ENCODE peak calls at places on chromosomes 7 and 10, in five cellular contexts. One of them, this sample, is unnamed.

GRCh38 chr7:129188372-129188891 is at the start of gene SMO:
- DNase-seq in fibroblast of pulmonary artery: peak
- DNase-seq in HCT116: no peak
- DNase-seq in upper lobe of left lung: no peak
- DNase-seq in progenitor cell of endocrine pancreas: peak
- DNase-seq in this sample: peak

GRCh38 chr10:110129490-110129889 is 77.9 kb upstream of the MXI1 start:
- DNase-seq in HCT116: no peak
- DNase-seq in upper lobe of left lung: no peak
- DNase-seq in progenitor cell of endocrine pancreas: no peak
- DNase-seq in fibroblast of pulmonary artery: no peak
- DNase-seq in this sample: no peak

GRCh38 chr10:62852961-62853702 is 37.0 kb upstream of the EGR2 start:
- DNase-seq in fibroblast of pulmonary artery: no peak
- DNase-seq in HCT116: no peak
- DNase-seq in upper lobe of left lung: no peak
- DNase-seq in progenitor cell of endocrine pancreas: no peak
- DNase-seq in this sample: no peak

GRCh38 chr10:92755725-92756124 is 66.0 kb downstream of the HHEX start:
- DNase-seq in fibroblast of pulmonary artery: peak
- DNase-seq in upper lobe of left lung: no peak
- DNase-seq in progenitor cell of endocrine pancreas: no peak
- DNase-seq in HCT116: no peak
- DNase-seq in this sample: no peak

GRCh38 chr7:885893-886625 is 9.7 kb downstream of the GET4 start:
- DNase-seq in upper lobe of left lung: no peak
- DNase-seq in HCT116: no peak
- DNase-seq in fibroblast of pulmonary artery: no peak
- DNase-seq in progenitor cell of endocrine pancreas: no peak
- DNase-seq in this sample: no peak

GRCh38 chr7:82859106-82859850 is 303.4 kb downstream of the PCLO start:
- DNase-seq in upper lobe of left lung: no peak
- DNase-seq in HCT116: no peak
- DNase-seq in fibroblast of pulmonary artery: peak
- DNase-seq in progenitor cell of endocrine pancreas: no peak
- DNase-seq in this sample: no peak

GRCh38 chr7:3439333-3440030 is 138.4 kb downstream of the SDK1 start:
- DNase-seq in upper lobe of left lung: no peak
- DNase-seq in progenitor cell of endocrine pancreas: no peak
- DNase-seq in fibroblast of pulmonary artery: peak
- DNase-seq in HCT116: no peak
- DNase-seq in this sample: no peak

GRCh38 chr10:61000769-61001730 is 57.1 kb upstream of the RHOBTB1 start:
- DNase-seq in fibroblast of pulmonary artery: peak
- DNase-seq in HCT116: no peak
- DNase-seq in progenitor cell of endocrine pancreas: peak
- DNase-seq in upper lobe of left lung: no peak
- DNase-seq in this sample: peak

GRCh38 chr10:101244321-101245050 is 15.2 kb upstream of the LBX1 start:
- DNase-seq in progenitor cell of endocrine pancreas: no peak
- DNase-seq in fibroblast of pulmonary artery: peak
- DNase-seq in upper lobe of left lung: no peak
- DNase-seq in HCT116: peak
- DNase-seq in this sample: no peak

GRCh38 chr10:134743-135600 is at the start of gene ZMYND11:
- DNase-seq in fibroblast of pulmonary artery: peak
- DNase-seq in upper lobe of left lung: peak
- DNase-seq in HCT116: no peak
- DNase-seq in progenitor cell of endocrine pancreas: peak
- DNase-seq in this sample: peak

GRCh38 chr10:128000660-128001059 is 93.8 kb downstream of the PTPRE start:
- DNase-seq in fibroblast of pulmonary artery: no peak
- DNase-seq in HCT116: no peak
- DNase-seq in upper lobe of left lung: peak
- DNase-seq in progenitor cell of endocrine pancreas: no peak
- DNase-seq in this sample: no peak

GRCh38 chr7:30117886-30118285 is 16.9 kb upstream of the MTURN start:
- DNase-seq in upper lobe of left lung: no peak
- DNase-seq in HCT116: no peak
- DNase-seq in fibroblast of pulmonary artery: no peak
- DNase-seq in progenitor cell of endocrine pancreas: no peak
- DNase-seq in this sample: no peak

GRCh38 chr7:30115709-30116297 is 19.0 kb upstream of the MTURN start:
- DNase-seq in HCT116: no peak
- DNase-seq in upper lobe of left lung: no peak
- DNase-seq in progenitor cell of endocrine pancreas: no peak
- DNase-seq in fibroblast of pulmonary artery: no peak
- DNase-seq in this sample: no peak

GRCh38 chr7:30116771-30117170 is 18.0 kb upstream of the MTURN start:
- DNase-seq in upper lobe of left lung: no peak
- DNase-seq in fibroblast of pulmonary artery: peak
- DNase-seq in HCT116: no peak
- DNase-seq in progenitor cell of endocrine pancreas: no peak
- DNase-seq in this sample: no peak

GRCh38 chr7:30114536-30115258 is 20.1 kb upstream of the MTURN start:
- DNase-seq in fibroblast of pulmonary artery: no peak
- DNase-seq in upper lobe of left lung: no peak
- DNase-seq in progenitor cell of endocrine pancreas: no peak
- DNase-seq in HCT116: no peak
- DNase-seq in this sample: no peak

DNA sequence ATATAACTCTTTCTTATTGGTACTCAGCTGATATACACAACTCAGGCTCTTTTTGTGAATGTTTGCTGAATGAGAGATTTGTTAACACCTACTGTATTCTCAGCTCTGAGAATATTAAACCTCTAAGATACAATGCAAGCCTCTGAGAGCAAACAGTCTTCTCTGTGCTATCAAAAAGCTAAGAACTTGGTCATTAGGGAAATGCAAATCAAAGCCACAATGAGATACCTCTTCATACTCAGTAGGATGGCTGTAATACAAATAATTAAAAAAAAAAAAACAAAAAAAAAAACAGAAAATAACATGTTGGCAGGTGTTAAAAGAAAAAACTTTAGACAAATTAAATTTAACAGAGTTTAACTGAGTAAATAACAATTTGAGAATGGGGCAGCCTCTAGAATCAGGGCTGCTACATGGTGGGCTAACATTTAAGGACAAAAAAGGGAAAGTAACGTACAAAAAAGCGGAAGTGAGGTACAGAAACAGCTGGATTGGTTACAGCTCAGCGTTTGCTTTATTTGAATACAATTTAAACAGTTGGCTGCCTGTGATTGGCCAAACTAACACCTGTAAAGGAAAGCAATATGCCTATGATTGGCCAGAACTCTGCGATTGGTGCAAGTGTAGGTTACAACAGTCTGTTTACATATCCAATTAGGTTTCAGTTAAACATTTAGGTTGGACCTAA is 14.8 kb upstream of the MTURN start:
- DNase-seq in upper lobe of left lung: no peak
- DNase-seq in fibroblast of pulmonary artery: no peak
- DNase-seq in HCT116: no peak
- DNase-seq in progenitor cell of endocrine pancreas: no peak
- DNase-seq in this sample: no peak
- TF ChIP-seq CTCF in upper lobe of left lung: no peak
- TF ChIP-seq CTCF in fibroblast of pulmonary artery: no peak
- TF ChIP-seq CTCF in HCT116: no peak
- TF ChIP-seq CTCF in progenitor cell of endocrine pancreas: no peak
- TF ChIP-seq CTCF in this sample: no peak

GRCh38 chr7:127252736-127253288 is at the start of gene GRM8:
- DNase-seq in upper lobe of left lung: no peak
- DNase-seq in fibroblast of pulmonary artery: peak
- DNase-seq in HCT116: no peak
- DNase-seq in progenitor cell of endocrine pancreas: peak
- DNase-seq in this sample: peak

GRCh38 chr7:127251458-127252379 is 1.0 kb downstream of the GRM8 start:
- DNase-seq in progenitor cell of endocrine pancreas: no peak
- DNase-seq in HCT116: no peak
- DNase-seq in upper lobe of left lung: no peak
- DNase-seq in fibroblast of pulmonary artery: no peak
- DNase-seq in this sample: peak

GRCh38 chr7:127252380-127252718 is 392 bp downstream of the GRM8 start:
- DNase-seq in HCT116: no peak
- DNase-seq in progenitor cell of endocrine pancreas: no peak
- DNase-seq in fibroblast of pulmonary artery: no peak
- DNase-seq in upper lobe of left lung: no peak
- DNase-seq in this sample: no peak

GRCh38 chr7:127251048-127251451 is 1.7 kb downstream of the GRM8 start:
- DNase-seq in fibroblast of pulmonary artery: no peak
- DNase-seq in upper lobe of left lung: no peak
- DNase-seq in progenitor cell of endocrine pancreas: no peak
- DNase-seq in HCT116: no peak
- DNase-seq in this sample: no peak

DNA sequence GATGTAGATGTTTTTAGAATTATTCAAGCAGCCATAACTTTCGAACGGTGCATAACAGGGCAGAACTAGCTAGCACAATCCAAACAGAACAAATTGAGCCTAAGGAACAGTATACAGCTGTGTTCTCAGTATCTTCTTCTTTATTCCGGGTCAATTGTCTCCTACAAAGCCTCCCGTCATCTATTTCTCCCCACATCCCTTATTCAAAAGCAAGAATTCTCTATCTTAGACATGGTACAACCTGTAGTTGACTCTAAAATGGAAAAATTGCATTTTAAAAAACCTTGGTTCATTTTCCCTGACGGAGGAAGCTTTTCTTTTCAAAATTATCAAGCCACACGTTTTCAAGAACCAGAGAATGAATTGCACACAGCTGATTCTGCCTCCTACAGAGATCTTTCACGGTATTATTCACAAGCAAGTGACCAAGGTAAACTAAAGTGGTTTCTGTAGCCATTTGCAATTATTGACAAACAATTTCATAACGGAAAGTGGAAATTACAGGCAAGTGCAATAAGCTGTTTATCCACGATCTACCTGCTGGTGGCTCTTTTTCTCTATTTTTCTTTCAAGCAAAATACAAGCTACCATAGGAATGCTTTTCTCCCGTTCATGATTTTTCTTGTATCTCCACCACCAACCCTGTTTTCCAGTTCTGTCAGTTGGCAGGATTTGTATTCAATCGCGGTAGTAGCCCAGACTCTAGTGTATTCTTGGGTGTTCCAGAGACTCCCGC is 2.3 kb downstream of the GRM8 start:
- DNase-seq in progenitor cell of endocrine pancreas: no peak
- DNase-seq in upper lobe of left lung: no peak
- DNase-seq in fibroblast of pulmonary artery: peak
- DNase-seq in HCT116: no peak
- DNase-seq in this sample: no peak
- TF ChIP-seq CTCF in progenitor cell of endocrine pancreas: no peak
- TF ChIP-seq CTCF in upper lobe of left lung: no peak
- TF ChIP-seq CTCF in fibroblast of pulmonary artery: no peak
- TF ChIP-seq CTCF in HCT116: no peak
- TF ChIP-seq CTCF in this sample: no peak

DNA sequence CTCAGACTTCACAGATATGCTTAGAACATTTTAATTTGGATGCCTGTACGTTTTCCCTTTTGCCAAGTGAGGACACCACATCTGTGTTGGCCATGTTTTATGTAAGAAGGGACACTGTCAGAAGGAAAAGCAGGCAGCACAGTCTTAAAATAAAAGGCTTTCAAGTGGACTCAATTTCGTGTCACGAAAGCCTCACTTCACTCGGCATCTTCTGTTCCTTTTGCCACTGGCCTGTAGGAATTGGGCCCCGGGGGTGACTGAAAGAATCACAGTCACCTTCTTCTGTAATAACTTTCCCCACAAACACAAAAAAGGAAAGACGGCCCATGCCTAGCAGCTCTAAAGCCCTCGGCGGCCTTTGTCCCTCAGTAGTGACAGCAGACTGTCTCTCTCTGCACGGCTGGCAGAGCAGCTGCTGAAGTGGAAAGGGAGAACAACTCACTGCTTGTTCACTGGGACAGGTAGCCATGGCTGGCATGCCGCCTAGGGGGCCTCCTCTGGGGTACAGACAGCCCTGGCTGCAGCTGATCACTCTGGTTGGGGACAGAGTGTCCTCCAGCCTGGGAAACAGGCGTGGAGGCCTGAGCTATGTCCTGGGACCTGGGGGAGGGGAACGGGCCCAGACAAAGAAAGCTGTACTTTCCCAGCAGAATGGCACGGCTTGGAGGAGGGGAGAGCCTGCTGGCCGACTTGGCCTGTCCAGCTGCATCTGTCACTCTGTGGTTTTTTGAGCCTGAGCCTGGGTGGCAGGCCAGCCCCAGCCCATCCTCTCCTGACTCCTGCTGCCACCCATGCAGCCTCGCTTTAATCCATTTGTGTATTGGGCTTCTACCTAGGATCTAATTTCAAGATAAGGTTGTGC is 4.4 kb downstream of the RASSF4 start:
- DNase-seq in progenitor cell of endocrine pancreas: no peak
- DNase-seq in HCT116: no peak
- DNase-seq in fibroblast of pulmonary artery: no peak
- DNase-seq in upper lobe of left lung: peak
- DNase-seq in this sample: no peak
- TF ChIP-seq CTCF in progenitor cell of endocrine pancreas: no peak
- TF ChIP-seq CTCF in HCT116: no peak
- TF ChIP-seq CTCF in fibroblast of pulmonary artery: no peak
- TF ChIP-seq CTCF in upper lobe of left lung: no peak
- TF ChIP-seq CTCF in this sample: no peak

GRCh38 chr10:43976292-43976691 is 327.6 kb upstream of the ZNF32 start:
- DNase-seq in HCT116: no peak
- DNase-seq in progenitor cell of endocrine pancreas: no peak
- DNase-seq in upper lobe of left lung: no peak
- DNase-seq in fibroblast of pulmonary artery: no peak
- DNase-seq in this sample: no peak

GRCh38 chr10:43980313-43980712 is 331.6 kb upstream of the ZNF32 start:
- DNase-seq in fibroblast of pulmonary artery: no peak
- DNase-seq in upper lobe of left lung: no peak
- DNase-seq in progenitor cell of endocrine pancreas: no peak
- DNase-seq in HCT116: no peak
- DNase-seq in this sample: no peak

GRCh38 chr10:43979551-43979950 is 330.9 kb upstream of the ZNF32 start:
- DNase-seq in HCT116: no peak
- DNase-seq in upper lobe of left lung: no peak
- DNase-seq in progenitor cell of endocrine pancreas: no peak
- DNase-seq in fibroblast of pulmonary artery: no peak
- DNase-seq in this sample: no peak

GRCh38 chr10:43978936-43979335 is 330.3 kb upstream of the ZNF32 start:
- DNase-seq in fibroblast of pulmonary artery: no peak
- DNase-seq in progenitor cell of endocrine pancreas: no peak
- DNase-seq in HCT116: no peak
- DNase-seq in upper lobe of left lung: no peak
- DNase-seq in this sample: no peak

GRCh38 chr10:43978091-43978490 is 329.4 kb upstream of the ZNF32 start:
- DNase-seq in fibroblast of pulmonary artery: no peak
- DNase-seq in progenitor cell of endocrine pancreas: no peak
- DNase-seq in HCT116: no peak
- DNase-seq in upper lobe of left lung: no peak
- DNase-seq in this sample: no peak
- TF ChIP-seq CTCF in fibroblast of pulmonary artery: no peak
- TF ChIP-seq CTCF in progenitor cell of endocrine pancreas: no peak
- TF ChIP-seq CTCF in HCT116: no peak
- TF ChIP-seq CTCF in upper lobe of left lung: no peak
- TF ChIP-seq CTCF in this sample: no peak

This sample was measured in mesothelial cell of epicardium.